ENCODE peak calls at places on chromosomes 2 and 18, in six cellular contexts. Y is H9, I is IMR-90, H is mesenchymal stem cell, T is H1, E is trophoblast cell. Q is an unnamed sample.

GRCh38 chr18:11728247-11728646 is 39.2 kb downstream of the GNAL start:
- DNase-seq in Y (peak), T (no peak), E (no peak), H (no peak), I (no peak), Q (no peak)

GRCh38 chr2:102294802-102295489 is 16.4 kb upstream of the IL1RL1 start:
- DNase-seq in Y (no peak), I (peak), E (no peak), H (peak), T (no peak), Q (no peak)

GRCh38 chr2:195368530-195369216 is 288.4 kb upstream of the SLC39A10 start:
- DNase-seq in E (no peak), T (no peak), H (no peak), I (no peak), Y (no peak), Q (no peak)

GRCh38 chr18:48994044-48994651 is 43.4 kb upstream of the SMAD7 start:
- DNase-seq in I (peak), H (peak), Y (no peak), T (no peak), E (no peak), Q (no peak)

GRCh38 chr2:62197017-62197586 is 1.2 kb downstream of the B3GNT2 start:
- DNase-seq in T (no peak), E (no peak), I (no peak), H (no peak), Y (no peak), Q (peak)

GRCh38 chr2:212863185-212863588 is 288.2 kb downstream of the IKZF2 start:
- DNase-seq in E (peak), I (no peak), H (peak), Y (peak), T (peak), Q (peak)

GRCh38 chr2:38386377-38386776 is 9.3 kb upstream of the ATL2 start:
- DNase-seq in Y (no peak), T (no peak), E (no peak), H (no peak), I (no peak), Q (no peak)

GRCh38 chr18:50429207-50429948 is 54.5 kb downstream of the SKA1 start:
- DNase-seq in Y (no peak), H (peak), I (peak), E (no peak), T (no peak), Q (no peak)

GRCh38 chr2:203811491-203812221 is 55.9 kb upstream of the CTLA4 start:
- DNase-seq in H (peak), I (peak), E (peak), Y (no peak), T (no peak), Q (no peak)

GRCh38 chr2:137380610-137381009 is 583.7 kb upstream of the HNMT start:
- DNase-seq in I (no peak), Y (no peak), H (no peak), T (no peak), E (no peak), Q (no peak)

GRCh38 chr2:188870289-188870688 is 103.9 kb upstream of the COL3A1 start:
- DNase-seq in Y (no peak), H (peak), I (peak), T (no peak), E (no peak), Q (no peak)

GRCh38 chr2:10932345-10933151 is 20.8 kb downstream of the KCNF1 start:
- DNase-seq in H (peak), E (no peak), Y (no peak), I (peak), T (no peak), Q (no peak)

GRCh38 chr2:56018202-56018601 is 94.6 kb upstream of the EFEMP1 start:
- DNase-seq in I (no peak), H (no peak), Y (no peak), E (no peak), T (no peak), Q (no peak)

GRCh38 chr2:6932206-6932605 is 15.0 kb downstream of the RNF144A start:
- DNase-seq in E (no peak), Y (no peak), I (no peak), T (no peak), H (no peak), Q (no peak)

GRCh38 chr2:135164431-135164830 is 112.3 kb downstream of the RAB3GAP1 start:
- DNase-seq in I (peak), H (peak), E (peak), T (no peak), Y (no peak), Q (no peak)

GRCh38 chr2:203669820-203670219 is 36.6 kb upstream of the CD28 start:
- DNase-seq in H (peak), T (no peak), Y (no peak), E (peak), I (peak), Q (no peak)

GRCh38 chr2:238633426-238634328 is 206.9 kb downstream of the ASB1 start:
- DNase-seq in Y (no peak), I (no peak), T (peak), E (no peak), H (no peak), Q (no peak)
- H3K14ac ChIP-seq in Y (no peak), I (no peak), T (no peak), E (no peak), H (no peak), Q (no peak)

GRCh38 chr2:65040414-65041261 is 15.6 kb upstream of the CEP68 start:
- DNase-seq in T (peak), E (peak), H (peak), Y (peak), I (peak), Q (peak)
- H3K14ac ChIP-seq in T (no peak), E (no peak), H (no peak), Y (no peak), I (no peak), Q (no peak)

GRCh38 chr18:8834837-8835236 is 129.5 kb downstream of the MTCL1 start:
- DNase-seq in Y (no peak), H (no peak), I (no peak), T (no peak), E (no peak), Q (no peak)
- H3K14ac ChIP-seq in Y (no peak), H (no peak), I (peak), T (no peak), E (no peak), Q (no peak)

GRCh38 chr2:237818066-237818473 is 19.5 kb downstream of the RBM44 start:
- DNase-seq in I (peak), T (no peak), Y (no peak), E (no peak), H (peak), Q (no peak)
- H3K14ac ChIP-seq in I (no peak), T (no peak), Y (no peak), E (no peak), H (no peak), Q (no peak)

DNA sequence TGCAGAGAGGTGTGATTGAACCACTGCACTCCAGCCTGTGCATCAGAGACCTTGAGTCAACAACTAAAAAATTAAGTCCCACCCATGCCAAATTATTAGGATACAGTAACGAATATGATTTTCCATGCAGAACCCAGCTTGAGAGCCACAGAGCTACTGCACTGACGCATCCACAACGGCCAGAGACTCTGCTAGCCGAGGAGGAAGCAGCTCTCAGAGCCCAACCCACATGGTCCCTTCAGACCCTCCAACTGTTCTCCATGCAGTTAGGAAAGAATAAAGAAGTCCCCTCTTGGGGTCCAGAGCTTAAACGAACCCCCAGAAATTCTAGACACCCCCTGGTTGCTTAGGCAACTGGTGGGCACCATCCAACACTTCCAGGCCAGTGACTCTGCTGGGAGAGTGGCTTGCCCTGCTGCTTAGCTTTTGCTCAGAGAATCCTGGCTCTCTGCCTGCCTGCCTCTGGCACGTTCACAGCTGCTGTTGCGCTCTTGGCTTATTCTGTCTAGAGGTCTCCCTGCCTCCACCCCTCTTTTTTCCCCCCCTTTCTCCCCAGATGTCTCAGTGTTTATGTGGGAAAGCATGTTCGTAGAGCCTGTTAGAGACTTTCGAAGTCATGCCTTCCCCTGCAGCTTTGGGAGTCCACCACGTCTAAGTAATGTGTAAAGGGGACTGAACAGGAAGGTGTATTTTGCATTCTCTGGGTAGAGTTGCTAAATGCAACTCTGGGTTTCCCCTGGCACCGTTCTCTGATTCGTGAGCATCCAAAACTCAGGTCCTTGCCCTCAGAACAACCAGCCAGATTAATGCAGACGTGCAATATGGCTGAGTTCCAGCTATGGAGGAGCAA is 26.0 kb upstream of the SP3 start:
- DNase-seq in Y (no peak), H (no peak), I (peak), E (no peak), T (no peak), Q (no peak)
- H3K14ac ChIP-seq in Y (no peak), H (no peak), I (peak), E (no peak), T (no peak), Q (no peak)

GRCh38 chr2:237734905-237735623 is 63.5 kb upstream of the RBM44 start:
- DNase-seq in T (no peak), Y (peak), I (no peak), H (no peak), E (peak), Q (no peak)
- H3K14ac ChIP-seq in T (no peak), Y (no peak), I (no peak), H (no peak), E (peak), Q (no peak)

Q was measured in neuronal stem cell.